ENCODE peak calls at places on chromosome 6, in ten cellular contexts. One of them, this sample, is unnamed.

GRCh38 chr6:70124882-70125535 is 177.9 kb downstream of the COL9A1 start:
- DNase-seq in IMR-90: peak
- DNase-seq in fibroblast of pulmonary artery: peak
- DNase-seq in H7: no peak
- DNase-seq in PC-3: peak
- DNase-seq in psoas muscle: no peak
- DNase-seq in aorta: no peak
- DNase-seq in mesendoderm: no peak
- DNase-seq in endodermal cell: no peak
- DNase-seq in mammary epithelial cell: peak
- DNase-seq in this sample: peak

GRCh38 chr6:33962186-33962585 is 158.4 kb upstream of the MLN start:
- DNase-seq in endodermal cell: peak
- DNase-seq in PC-3: peak
- DNase-seq in mammary epithelial cell: peak
- DNase-seq in aorta: peak
- DNase-seq in psoas muscle: no peak
- DNase-seq in mesendoderm: no peak
- DNase-seq in fibroblast of pulmonary artery: no peak
- DNase-seq in IMR-90: peak
- DNase-seq in H7: no peak
- DNase-seq in this sample: peak

GRCh38 chr6:127808118-127808517 is 92.7 kb downstream of the THEMIS start:
- DNase-seq in endodermal cell: no peak
- DNase-seq in H7: no peak
- DNase-seq in mesendoderm: no peak
- DNase-seq in psoas muscle: no peak
- DNase-seq in aorta: no peak
- DNase-seq in PC-3: no peak
- DNase-seq in mammary epithelial cell: no peak
- DNase-seq in fibroblast of pulmonary artery: no peak
- DNase-seq in IMR-90: no peak
- DNase-seq in this sample: no peak

GRCh38 chr6:7468382-7469081 is 72.9 kb upstream of the DSP start:
- DNase-seq in psoas muscle: no peak
- DNase-seq in H7: no peak
- DNase-seq in IMR-90: peak
- DNase-seq in mesendoderm: peak
- DNase-seq in PC-3: peak
- DNase-seq in mammary epithelial cell: peak
- DNase-seq in fibroblast of pulmonary artery: peak
- DNase-seq in endodermal cell: no peak
- DNase-seq in aorta: no peak
- DNase-seq in this sample: peak

GRCh38 chr6:84582997-84583396 is 181.4 kb downstream of the TBX18 start:
- DNase-seq in endodermal cell: no peak
- DNase-seq in psoas muscle: no peak
- DNase-seq in H7: no peak
- DNase-seq in mammary epithelial cell: peak
- DNase-seq in aorta: no peak
- DNase-seq in fibroblast of pulmonary artery: no peak
- DNase-seq in mesendoderm: no peak
- DNase-seq in IMR-90: peak
- DNase-seq in PC-3: peak
- DNase-seq in this sample: no peak

GRCh38 chr6:152552616-152553209 is 84.4 kb downstream of the SYNE1 start:
- DNase-seq in H7: peak
- DNase-seq in endodermal cell: peak
- DNase-seq in mammary epithelial cell: peak
- DNase-seq in psoas muscle: peak
- DNase-seq in aorta: peak
- DNase-seq in fibroblast of pulmonary artery: peak
- DNase-seq in mesendoderm: peak
- DNase-seq in IMR-90: peak
- DNase-seq in PC-3: peak
- DNase-seq in this sample: peak

GRCh38 chr6:72324591-72324990 is 297.3 kb upstream of the KCNQ5 start:
- DNase-seq in H7: no peak
- DNase-seq in mammary epithelial cell: no peak
- DNase-seq in mesendoderm: no peak
- DNase-seq in psoas muscle: no peak
- DNase-seq in endodermal cell: no peak
- DNase-seq in PC-3: no peak
- DNase-seq in IMR-90: no peak
- DNase-seq in aorta: no peak
- DNase-seq in fibroblast of pulmonary artery: peak
- DNase-seq in this sample: no peak

GRCh38 chr6:69027861-69028260 is 392.8 kb downstream of the ADGRB3 start:
- DNase-seq in mammary epithelial cell: no peak
- DNase-seq in endodermal cell: no peak
- DNase-seq in psoas muscle: no peak
- DNase-seq in H7: no peak
- DNase-seq in aorta: no peak
- DNase-seq in fibroblast of pulmonary artery: no peak
- DNase-seq in PC-3: no peak
- DNase-seq in mesendoderm: no peak
- DNase-seq in IMR-90: no peak
- DNase-seq in this sample: no peak

GRCh38 chr6:62971976-62972658 is 239.2 kb upstream of the FKBP1C start:
- DNase-seq in PC-3: no peak
- DNase-seq in mesendoderm: no peak
- DNase-seq in IMR-90: no peak
- DNase-seq in psoas muscle: no peak
- DNase-seq in aorta: no peak
- DNase-seq in endodermal cell: no peak
- DNase-seq in H7: no peak
- DNase-seq in mammary epithelial cell: no peak
- DNase-seq in fibroblast of pulmonary artery: no peak
- DNase-seq in this sample: no peak

GRCh38 chr6:136889271-136890193 is 32.6 kb upstream of the SLC35D3 start:
- DNase-seq in IMR-90: no peak
- DNase-seq in endodermal cell: no peak
- DNase-seq in mammary epithelial cell: no peak
- DNase-seq in mesendoderm: no peak
- DNase-seq in H7: no peak
- DNase-seq in aorta: no peak
- DNase-seq in PC-3: peak
- DNase-seq in fibroblast of pulmonary artery: no peak
- DNase-seq in psoas muscle: no peak
- DNase-seq in this sample: peak

DNA sequence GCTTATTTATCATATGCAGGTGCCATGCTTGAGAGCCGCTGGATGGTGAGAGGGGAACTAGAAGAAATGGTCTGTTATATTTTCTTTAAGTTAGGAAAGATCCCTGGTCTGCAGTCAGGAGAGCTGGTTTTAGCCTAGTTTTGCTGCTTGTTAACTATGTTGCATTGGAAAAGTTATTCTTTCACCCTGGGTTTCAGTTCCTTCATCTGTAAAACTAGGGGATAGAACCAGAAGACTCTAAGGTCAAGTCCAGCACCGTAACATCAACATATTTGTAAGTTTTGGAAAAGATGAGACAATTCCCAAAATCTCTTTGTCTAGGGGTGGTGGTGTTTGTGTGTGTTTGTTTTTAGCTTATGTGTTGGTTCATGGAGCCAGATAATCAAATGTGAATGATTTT is 304.0 kb downstream of the QKI start:
- DNase-seq in PC-3: no peak
- DNase-seq in IMR-90: no peak
- DNase-seq in psoas muscle: no peak
- DNase-seq in aorta: no peak
- DNase-seq in mesendoderm: no peak
- DNase-seq in fibroblast of pulmonary artery: no peak
- DNase-seq in endodermal cell: no peak
- DNase-seq in mammary epithelial cell: no peak
- DNase-seq in H7: no peak
- DNase-seq in this sample: no peak
- H3K4me3 ChIP-seq in PC-3: no peak
- H3K4me3 ChIP-seq in IMR-90: no peak
- H3K4me3 ChIP-seq in psoas muscle: no peak
- H3K4me3 ChIP-seq in aorta: no peak
- H3K4me3 ChIP-seq in mesendoderm: no peak
- H3K4me3 ChIP-seq in fibroblast of pulmonary artery: no peak
- H3K4me3 ChIP-seq in endodermal cell: no peak
- H3K4me3 ChIP-seq in mammary epithelial cell: no peak
- H3K4me3 ChIP-seq in H7: no peak
- H3K4me3 ChIP-seq in this sample: no peak

DNA sequence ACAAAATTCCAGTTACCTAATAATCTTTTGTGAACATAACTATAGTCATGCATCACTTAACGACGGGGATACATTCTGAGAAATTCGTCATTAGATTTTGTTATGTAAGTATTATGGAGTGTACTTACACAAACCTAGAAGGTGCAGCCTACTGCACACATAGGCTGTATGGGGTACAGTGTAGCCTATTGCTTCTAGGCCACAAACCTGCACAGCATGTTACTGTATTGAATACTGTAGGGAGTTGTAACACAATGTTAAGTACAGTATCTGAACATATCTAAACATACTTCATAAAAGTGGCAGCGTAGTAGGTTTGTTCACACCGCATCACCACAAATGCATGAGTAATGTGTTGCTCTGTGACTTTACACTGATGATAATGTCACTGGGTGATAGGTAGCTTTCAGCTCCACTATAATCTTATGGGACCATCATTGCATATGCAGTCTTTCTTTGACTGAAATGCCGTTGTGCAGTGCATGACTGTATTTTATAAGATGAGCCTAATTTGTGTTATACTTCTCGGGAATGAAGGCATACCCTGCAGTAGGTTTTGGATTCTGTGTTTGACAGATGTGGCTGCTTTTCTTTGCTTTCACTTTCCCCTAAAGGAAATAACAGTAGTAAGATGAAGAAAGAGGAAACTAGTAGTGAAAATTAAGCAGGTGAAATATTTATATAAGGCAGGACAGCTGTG is 365.6 kb downstream of the FARS2 start:
- DNase-seq in mesendoderm: no peak
- DNase-seq in fibroblast of pulmonary artery: no peak
- DNase-seq in mammary epithelial cell: no peak
- DNase-seq in aorta: no peak
- DNase-seq in PC-3: no peak
- DNase-seq in H7: no peak
- DNase-seq in IMR-90: no peak
- DNase-seq in psoas muscle: no peak
- DNase-seq in endodermal cell: no peak
- DNase-seq in this sample: no peak
- H3K4me3 ChIP-seq in mesendoderm: no peak
- H3K4me3 ChIP-seq in fibroblast of pulmonary artery: no peak
- H3K4me3 ChIP-seq in mammary epithelial cell: no peak
- H3K4me3 ChIP-seq in aorta: no peak
- H3K4me3 ChIP-seq in PC-3: no peak
- H3K4me3 ChIP-seq in H7: no peak
- H3K4me3 ChIP-seq in IMR-90: no peak
- H3K4me3 ChIP-seq in psoas muscle: no peak
- H3K4me3 ChIP-seq in endodermal cell: no peak
- H3K4me3 ChIP-seq in this sample: no peak

DNA sequence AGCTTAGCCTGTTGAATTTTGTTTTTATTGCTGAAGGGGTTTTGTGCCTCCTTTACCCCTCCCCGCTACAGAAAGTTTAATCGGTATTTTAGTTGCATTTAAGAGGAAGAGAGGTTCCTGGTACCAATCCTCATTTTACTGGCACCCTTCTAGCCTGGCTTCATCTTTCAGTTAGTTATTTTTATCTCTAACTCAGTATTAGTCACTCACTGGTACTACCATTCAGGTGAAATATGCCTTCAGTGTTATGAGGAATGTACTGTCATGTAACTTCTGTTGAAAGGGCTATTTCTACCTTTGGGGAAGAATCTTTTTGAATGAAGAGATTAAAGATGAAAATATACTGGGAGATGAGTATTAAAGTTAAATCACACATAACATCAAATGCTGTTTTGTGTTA is 211.8 kb downstream of the CDKAL1 start:
- DNase-seq in fibroblast of pulmonary artery: no peak
- DNase-seq in endodermal cell: no peak
- DNase-seq in PC-3: peak
- DNase-seq in psoas muscle: no peak
- DNase-seq in mammary epithelial cell: peak
- DNase-seq in aorta: no peak
- DNase-seq in mesendoderm: no peak
- DNase-seq in H7: no peak
- DNase-seq in IMR-90: no peak
- DNase-seq in this sample: no peak
- H3K4me3 ChIP-seq in fibroblast of pulmonary artery: no peak
- H3K4me3 ChIP-seq in endodermal cell: no peak
- H3K4me3 ChIP-seq in PC-3: no peak
- H3K4me3 ChIP-seq in psoas muscle: peak
- H3K4me3 ChIP-seq in mammary epithelial cell: no peak
- H3K4me3 ChIP-seq in aorta: no peak
- H3K4me3 ChIP-seq in mesendoderm: no peak
- H3K4me3 ChIP-seq in H7: no peak
- H3K4me3 ChIP-seq in IMR-90: no peak
- H3K4me3 ChIP-seq in this sample: no peak

GRCh38 chr6:118297821-118298220 is 250.3 kb upstream of the PLN start:
- DNase-seq in H7: no peak
- DNase-seq in fibroblast of pulmonary artery: no peak
- DNase-seq in PC-3: no peak
- DNase-seq in aorta: no peak
- DNase-seq in psoas muscle: no peak
- DNase-seq in IMR-90: no peak
- DNase-seq in mesendoderm: peak
- DNase-seq in mammary epithelial cell: no peak
- DNase-seq in endodermal cell: no peak
- DNase-seq in this sample: no peak
- H3K4me3 ChIP-seq in H7: no peak
- H3K4me3 ChIP-seq in fibroblast of pulmonary artery: no peak
- H3K4me3 ChIP-seq in PC-3: no peak
- H3K4me3 ChIP-seq in aorta: no peak
- H3K4me3 ChIP-seq in psoas muscle: no peak
- H3K4me3 ChIP-seq in IMR-90: no peak
- H3K4me3 ChIP-seq in mesendoderm: no peak
- H3K4me3 ChIP-seq in mammary epithelial cell: no peak
- H3K4me3 ChIP-seq in endodermal cell: no peak
- H3K4me3 ChIP-seq in this sample: no peak

DNA sequence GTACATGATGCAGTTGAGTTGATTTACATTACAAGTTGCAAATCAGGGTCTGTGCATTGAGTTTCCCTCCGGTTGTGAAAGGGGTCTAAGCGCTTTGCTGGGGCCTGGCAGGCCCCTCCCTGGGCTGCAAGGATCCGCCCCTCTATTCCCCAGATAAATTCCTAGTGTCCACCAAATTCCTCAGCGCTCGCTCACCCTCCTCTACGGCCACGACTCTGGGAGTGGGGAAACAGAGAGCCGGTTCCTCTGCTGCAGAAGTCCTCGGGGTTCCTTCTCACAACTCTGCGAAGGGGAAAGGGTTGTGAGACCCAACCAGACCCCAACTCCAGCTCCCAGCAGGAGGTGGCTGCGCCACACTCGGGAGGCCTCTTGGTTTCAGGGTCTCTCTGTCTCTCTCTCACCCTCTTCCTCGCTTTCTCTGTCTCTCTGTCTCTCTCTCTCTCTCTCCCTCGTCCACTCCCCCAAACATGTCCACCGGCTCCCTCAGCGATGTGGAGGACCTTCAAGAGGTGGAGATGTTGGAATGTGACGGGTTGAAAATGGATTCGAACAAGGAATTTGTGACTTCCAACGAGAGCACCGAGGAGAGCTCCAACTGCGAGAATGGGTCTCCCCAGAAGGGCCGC is at the start of gene TCF21:
- DNase-seq in IMR-90: peak
- DNase-seq in PC-3: no peak
- DNase-seq in mammary epithelial cell: no peak
- DNase-seq in H7: peak
- DNase-seq in psoas muscle: no peak
- DNase-seq in aorta: no peak
- DNase-seq in fibroblast of pulmonary artery: peak
- DNase-seq in endodermal cell: peak
- DNase-seq in mesendoderm: peak
- DNase-seq in this sample: peak
- H3K4me3 ChIP-seq in IMR-90: peak
- H3K4me3 ChIP-seq in PC-3: no peak
- H3K4me3 ChIP-seq in mammary epithelial cell: no peak
- H3K4me3 ChIP-seq in H7: peak
- H3K4me3 ChIP-seq in psoas muscle: peak
- H3K4me3 ChIP-seq in aorta: no peak
- H3K4me3 ChIP-seq in fibroblast of pulmonary artery: peak
- H3K4me3 ChIP-seq in endodermal cell: peak
- H3K4me3 ChIP-seq in mesendoderm: peak
- H3K4me3 ChIP-seq in this sample: peak